ENCODE peak calls at places on chromosomes 3 and 15, in eight cellular contexts. S is psoas muscle, B is NB4, J is IMR-90, W is GM12865, G is gastrocnemius medialis, U is right lobe of liver, Z is cardiac fibroblast. N is an unnamed sample.

GRCh38 chr3:100093826-100094225 is 20.5 kb downstream of the FILIP1L start:
- DNase-seq in G (no peak), S (no peak), W (no peak), Z (no peak), U (no peak), B (no peak), J (no peak), N (no peak)

GRCh38 chr15:38486946-38487345 is 33.0 kb downstream of the FAM98B start:
- DNase-seq in B (no peak), W (peak; percentile 9), Z (no peak), G (no peak), U (no peak), J (peak; percentile 58), S (no peak), N (no peak)

GRCh38 chr15:35507932-35508638 is 37.9 kb downstream of the DPH6 start:
- DNase-seq in J (no peak), B (no peak), G (no peak), W (no peak), S (no peak), U (no peak), Z (no peak), N (no peak)

GRCh38 chr3:135503429-135504083 is 462.0 kb upstream of the PPP2R3A start:
- DNase-seq in U (peak; percentile 75), B (peak; percentile 68), Z (peak; percentile 45), W (peak; percentile 66), G (peak; percentile 58), S (peak; percentile 88), J (peak; percentile 51), N (peak; percentile 9)

GRCh38 chr3:36540898-36541518 is 160.7 kb downstream of the STAC start:
- DNase-seq in G (no peak), U (no peak), Z (peak; percentile 42), W (no peak), B (peak; percentile 26), J (peak; percentile 9), S (no peak), N (no peak)

GRCh38 chr15:95770191-95770590 is 560.3 kb upstream of the NR2F2 start:
- DNase-seq in B (no peak), J (peak; percentile 32), W (no peak), U (no peak), S (no peak), G (no peak), Z (peak; percentile 49), N (peak; percentile 4)

GRCh38 chr3:158098834-158099424 is 7.3 kb downstream of the SHOX2 start:
- DNase-seq in U (no peak), Z (no peak), W (no peak), G (no peak), J (no peak), B (no peak), S (no peak), N (no peak)

GRCh38 chr15:25481208-25481862 is 42.5 kb upstream of the UBE3A start:
- DNase-seq in Z (no peak), G (no peak), S (no peak), W (no peak), B (no peak), J (no peak), U (no peak), N (no peak)

GRCh38 chr15:40847225-40847961 is 3.5 kb downstream of the SPINT1 start:
- DNase-seq in Z (peak; percentile 50), J (peak; percentile 28), B (peak; percentile 95), G (peak; percentile 32), W (peak; percentile 66), S (no peak), U (peak; percentile 56), N (no peak)

GRCh38 chr15:41161736-41162135 is 45.7 kb upstream of the INO80 start:
- DNase-seq in S (no peak), Z (no peak), U (no peak), J (peak; percentile 11), B (no peak), G (no peak), W (no peak), N (no peak)

GRCh38 chr15:35243758-35244157 is 158.7 kb upstream of the NANOGP8 start:
- DNase-seq in W (no peak), S (no peak), J (peak; percentile 8), G (no peak), Z (no peak), B (no peak), U (no peak), N (no peak)

GRCh38 chr3:173395412-173396181 is 1.9 kb upstream of the NLGN1 start:
- DNase-seq in U (peak; percentile 56), B (peak; percentile 33), G (peak; percentile 75), J (peak; percentile 74), S (peak; percentile 90), Z (peak; percentile 83), W (no peak), N (peak; percentile 57)

GRCh38 chr15:100601158-100601557 is 826 bp downstream of the LINS1 start:
- DNase-seq in J (no peak), S (no peak), G (no peak), W (peak; percentile 52), U (no peak), Z (peak; percentile 31), B (peak; percentile 52), N (no peak)

GRCh38 chr3:83523470-83524073 is 1435.2 kb upstream of the CADM2 start:
- DNase-seq in U (peak; percentile 59), J (no peak), B (peak; percentile 75), G (no peak), W (peak; percentile 71), Z (peak; percentile 24), S (no peak), N (no peak)

GRCh38 chr3:122299872-122300460 is 25.1 kb upstream of the CSTA start:
- DNase-seq in J (peak; percentile 17), Z (peak; percentile 7), W (peak; percentile 73), S (no peak), U (no peak), G (no peak), B (peak; percentile 61), N (no peak)

DNA sequence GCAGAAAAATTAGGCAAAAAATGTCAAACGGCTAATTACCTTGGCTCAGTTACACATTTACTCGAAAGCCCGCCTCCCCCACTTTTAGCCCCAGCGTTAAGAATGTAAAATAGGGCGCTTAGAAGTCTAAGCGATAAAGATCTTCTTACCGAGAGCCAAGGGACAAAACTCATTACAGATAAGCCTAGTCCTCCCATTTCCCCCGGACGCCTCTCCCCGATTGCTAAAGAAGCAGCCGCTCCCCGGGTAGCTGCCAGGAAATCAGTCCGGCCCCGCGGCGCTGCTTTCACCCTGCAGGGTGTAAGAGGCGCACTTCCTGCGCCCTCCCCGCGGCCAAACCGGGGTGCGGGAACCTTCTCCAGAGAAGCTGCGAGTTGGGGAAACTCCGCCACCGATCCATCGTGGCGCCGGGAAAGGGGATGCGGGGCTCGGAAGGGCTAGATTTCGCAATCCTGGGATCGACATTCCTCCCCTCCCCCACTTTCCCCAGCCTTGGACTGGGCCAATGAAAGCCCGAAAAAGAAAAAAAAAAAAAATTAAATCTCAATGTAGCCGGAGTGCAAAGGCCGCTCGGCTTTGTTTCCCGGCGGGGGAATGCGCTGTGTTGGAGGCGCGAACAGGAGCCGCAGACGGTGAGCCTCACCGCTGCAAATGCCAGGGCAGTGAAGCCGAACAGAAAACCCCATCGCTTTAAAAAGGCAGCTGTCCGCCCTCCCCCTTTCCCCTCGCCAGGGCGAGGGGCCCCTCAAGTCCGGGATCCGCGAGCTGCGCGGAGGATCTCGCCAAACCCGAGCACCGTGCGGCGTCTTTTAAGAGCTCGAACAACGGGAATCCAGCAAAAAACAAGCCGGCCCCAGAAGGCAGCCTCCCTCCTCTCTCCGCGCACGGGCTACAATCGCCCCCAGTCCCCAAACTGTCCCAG is 658 bp upstream of the PTPRG start:
- DNase-seq in J (peak; percentile 73), U (peak; percentile 91), S (peak; percentile 92), G (peak; percentile 82), Z (peak; percentile 91), W (peak; percentile 69), B (peak; percentile 79), N (no peak)
- TF ChIP-seq CTCF in J (no peak), U (peak; percentile 25), S (peak; percentile 29), G (peak; percentile 27), Z (peak; percentile 28), W (peak; percentile 3), B (no peak), N (peak; percentile 20)

GRCh38 chr3:117706037-117706436 is 996.5 kb downstream of the TUSC7 start:
- DNase-seq in B (no peak), W (no peak), J (peak; percentile 97), Z (peak; percentile 45), S (no peak), G (no peak), U (no peak), N (peak; percentile 94)

GRCh38 chr3:117696871-117697270 is 987.3 kb downstream of the TUSC7 start:
- DNase-seq in J (no peak), S (no peak), W (no peak), G (no peak), U (no peak), B (no peak), Z (no peak), N (no peak)

GRCh38 chr3:117699058-117699457 is 989.5 kb downstream of the TUSC7 start:
- DNase-seq in W (no peak), Z (no peak), B (no peak), G (no peak), J (no peak), S (no peak), U (no peak), N (no peak)

GRCh38 chr3:117695871-117696270 is 986.3 kb downstream of the TUSC7 start:
- DNase-seq in G (no peak), S (no peak), W (no peak), B (no peak), Z (no peak), U (no peak), J (no peak), N (no peak)

GRCh38 chr3:117700573-117701360 is 991.2 kb downstream of the TUSC7 start:
- DNase-seq in W (no peak), G (no peak), J (peak; percentile 51), S (no peak), U (no peak), Z (no peak), B (no peak), N (no peak)
- H3K4me3 ChIP-seq in W (no peak overlapping the region), G (no peak overlapping the region), J (peak overlapping the region; percentile 30), S (no peak overlapping the region), U (no peak overlapping the region), Z (no peak overlapping the region), B (no peak overlapping the region), N (no peak overlapping the region)

GRCh38 chr3:126956361-126956760 is 26.6 kb upstream of the PLXNA1 start:
- DNase-seq in B (no peak), U (no peak), J (no peak), G (no peak), S (peak; percentile 41), Z (no peak), W (no peak), N (no peak)

GRCh38 chr3:126952983-126953660 is 29.8 kb upstream of the PLXNA1 start:
- DNase-seq in J (no peak), B (no peak), U (no peak), Z (no peak), S (peak; percentile 39), W (no peak), G (no peak), N (no peak)

GRCh38 chr3:126952261-126952982 is 30.5 kb upstream of the PLXNA1 start:
- DNase-seq in W (no peak), G (no peak), B (no peak), J (no peak), U (no peak), S (peak; percentile 19), Z (no peak), N (no peak)

GRCh38 chr3:126955004-126955790 is 27.7 kb upstream of the PLXNA1 start:
- DNase-seq in Z (no peak), U (no peak), W (peak; percentile 72), S (peak; percentile 41), G (no peak), B (no peak), J (no peak), N (no peak)

GRCh38 chr3:126954141-126954845 is 28.6 kb upstream of the PLXNA1 start:
- DNase-seq in J (peak; percentile 25), G (no peak), S (peak; percentile 36), Z (no peak), W (peak; percentile 44), U (no peak), B (no peak), N (no peak)
- TF ChIP-seq CTCF in J (no peak), G (no peak), S (no peak), Z (no peak), W (no peak), U (no peak), B (no peak), N (no peak)

GRCh38 chr15:91948001-91948608 is 94.6 kb downstream of the SLCO3A1 start:
- DNase-seq in B (no peak), W (no peak), S (no peak), G (no peak), J (peak; percentile 73), U (no peak), Z (peak; percentile 55), N (no peak)
- H3K4me3 ChIP-seq in B (no peak overlapping the region), W (no peak overlapping the region), S (no peak overlapping the region), G (no peak overlapping the region), J (no peak overlapping the region), U (no peak overlapping the region), Z (no peak overlapping the region), N (no peak overlapping the region)